ENCODE peak calls at places on chromosomes 12 and 14, in four cellular contexts. I, L, B and A are unnamed samples.

GRCh38 chr14:52563120-52563519 is 10.5 kb downstream of the GPR137C start:
- DNase-seq in I (peak; percentile 87), L (no peak), B (no peak), A (no peak)

GRCh38 chr12:108807996-108808725 is 49.2 kb downstream of the SSH1 start:
- DNase-seq in I (no peak), L (no peak), B (no peak), A (no peak)

GRCh38 chr12:52913424-52913821 is 8.5 kb upstream of the KRT8 start:
- DNase-seq in I (no peak), L (no peak), B (no peak), A (no peak)

GRCh38 chr14:76956253-76957090 is 72.0 kb downstream of the IRF2BPL start:
- DNase-seq in I (peak; percentile 89), L (peak; percentile 93), B (peak; percentile 95), A (peak; percentile 75)

GRCh38 chr14:83825836-83826235 is 1704.1 kb upstream of the FLRT2 start:
- DNase-seq in I (no peak), L (no peak), B (no peak), A (no peak)

GRCh38 chr12:47222960-47223847 is 143.4 kb upstream of the AMIGO2 start:
- DNase-seq in I (no peak), L (no peak), B (no peak), A (no peak)

GRCh38 chr12:28025821-28026505 is 53.4 kb upstream of the PTHLH start:
- DNase-seq in I (no peak), L (no peak), B (no peak), A (no peak)

GRCh38 chr12:124177951-124178316 is 117.0 kb upstream of the RFLNA start:
- DNase-seq in I (no peak), L (no peak), B (no peak), A (no peak)

GRCh38 chr14:33414041-33414440 is 475.4 kb downstream of the NPAS3 start:
- DNase-seq in I (no peak), L (no peak), B (no peak), A (no peak)

GRCh38 chr14:35818346-35819115 is 7.6 kb upstream of the BRMS1L start:
- DNase-seq in I (peak; percentile 58), L (no peak), B (no peak), A (no peak)

GRCh38 chr12:1373887-1374286 is 220.5 kb downstream of the FBXL14 start:
- DNase-seq in I (peak; percentile 67), L (no peak), B (no peak), A (no peak)